ENCODE peak calls at places on chromosomes 2 and 18, in five cellular contexts. M is stomach, E is small intestine, H is A549, F is spleen. T is an unnamed sample. For H3K4me1, the result is how much of the 10 kb centered on the place peaks cover.

GRCh38 chr2:79622508-79622907 is 109.7 kb downstream of the CTNNA2 start:
- DNase-seq in M (no peak), E (no peak), H (peak), F (no peak), T (no peak)

GRCh38 chr2:109457811-109458210 is 156.0 kb downstream of the SEPTIN10 start:
- DNase-seq in M (no peak), E (no peak), H (no peak), F (peak), T (peak)

GRCh38 chr2:69962986-69963730 is 1.7 kb upstream of the ASPRV1 start:
- DNase-seq in M (no peak), E (no peak), H (no peak), F (no peak), T (no peak)

GRCh38 chr2:48343571-48344440 is 186.1 kb upstream of the STON1 start:
- DNase-seq in M (no peak), E (peak), H (peak), F (no peak), T (no peak)

GRCh38 chr2:42971947-42972736 is 179.8 kb upstream of the HAAO start:
- DNase-seq in M (no peak), E (no peak), H (no peak), F (peak), T (peak)

GRCh38 chr2:153474407-153474806 is 4.2 kb downstream of the RPRM start:
- DNase-seq in M (no peak), E (no peak), H (no peak), F (no peak), T (no peak)

GRCh38 chr2:235394278-235394828 is 99.5 kb upstream of the AGAP1 start:
- DNase-seq in M (no peak), E (no peak), H (peak), F (no peak), T (no peak)

GRCh38 chr2:15730545-15731212 is 139.0 kb downstream of the DDX1 start:
- DNase-seq in M (peak), E (peak), H (peak), F (peak), T (peak)

GRCh38 chr2:62340981-62341624 is 145.2 kb downstream of the B3GNT2 start:
- DNase-seq in M (peak), E (no peak), H (no peak), F (no peak), T (peak)

GRCh38 chr2:237567276-237568029 is 1.1 kb downstream of the PRLH start:
- DNase-seq in M (no peak), E (no peak), H (no peak), F (peak), T (no peak)

GRCh38 chr2:218802595-218802994 is 20.6 kb downstream of the CYP27A1 start:
- DNase-seq in M (no peak), E (no peak), H (no peak), F (no peak), T (no peak)

GRCh38 chr18:41875094-41875780 is 79.8 kb upstream of the PIK3C3 start:
- DNase-seq in M (no peak), E (no peak), H (no peak), F (no peak), T (no peak)

GRCh38 chr2:228082571-228082970 is 98.9 kb downstream of the SPHKAP start:
- DNase-seq in M (no peak), E (no peak), H (no peak), F (no peak), T (no peak)

GRCh38 chr2:123546348-123546747 is 478.7 kb upstream of the CNTNAP5 start:
- DNase-seq in M (no peak), E (no peak), H (no peak), F (no peak), T (no peak)

GRCh38 chr2:178282075-178282474 is 87.8 kb downstream of the OSBPL6 start:
- DNase-seq in M (no peak), E (peak), H (peak), F (no peak), T (no peak)

GRCh38 chr2:3430211-3430610 is 50.7 kb downstream of the TRAPPC12 start:
- DNase-seq in M (no peak), E (no peak), H (no peak), F (no peak), T (no peak)

GRCh38 chr2:181885096-181885495 is 6.4 kb upstream of the ITPRID2 start:
- DNase-seq in M (no peak), E (no peak), H (no peak), F (no peak), T (no peak)

GRCh38 chr2:78999410-78999809 is 26.1 kb upstream of the REG3G start:
- DNase-seq in M (no peak), E (peak), H (peak), F (no peak), T (no peak)

GRCh38 chr2:52074139-52074719 is 1042.3 kb upstream of the NRXN1 start:
- DNase-seq in M (no peak), E (no peak), H (no peak), F (peak), T (no peak)

GRCh38 chr2:182259629-182260150 is 167.1 kb downstream of the PDE1A start:
- DNase-seq in M (no peak), E (no peak), H (no peak), F (no peak), T (no peak)

GRCh38 chr2:234603619-234604018 is 106.7 kb upstream of the ARL4C start:
- DNase-seq in M (no peak), E (no peak), H (no peak), F (no peak), T (no peak)

GRCh38 chr2:228602277-228602676 is 420.8 kb upstream of the SPHKAP start:
- DNase-seq in M (no peak), E (peak), H (no peak), F (no peak), T (no peak)

GRCh38 chr2:16643099-16643498 is 22.5 kb downstream of the CYRIA start:
- DNase-seq in M (no peak), E (no peak), H (no peak), F (no peak), T (no peak)

GRCh38 chr18:31740180-31740579 is 20.5 kb downstream of the SLC25A52 start:
- DNase-seq in M (peak), E (peak), H (no peak), F (no peak), T (peak)

GRCh38 chr18:44411277-44411900 is 269.3 kb upstream of the SETBP1 start:
- DNase-seq in M (no peak), E (no peak), H (no peak), F (no peak), T (no peak)

GRCh38 chr2:240688563-240688919 is 3.1 kb upstream of the AQP12A start:
- DNase-seq in M (no peak), E (no peak), H (no peak), F (peak), T (no peak)

GRCh38 chr2:41498791-41499190 is 549.0 kb upstream of the PKDCC start:
- DNase-seq in M (no peak), E (no peak), H (no peak), F (no peak), T (no peak)

GRCh38 chr2:200382883-200383282 is 76.4 kb downstream of the SPATS2L start:
- DNase-seq in M (no peak), E (no peak), H (no peak), F (no peak), T (no peak)

GRCh38 chr2:65161551-65162100 is 31.7 kb upstream of the RAB1A start:
- DNase-seq in M (no peak), E (no peak), H (peak), F (no peak), T (no peak)

GRCh38 chr18:6411367-6411766 is 3.3 kb downstream of the L3MBTL4 start:
- DNase-seq in M (no peak), E (no peak), H (no peak), F (no peak), T (no peak)

GRCh38 chr2:241925821-241926441 is 56.4 kb downstream of the RTP5 start:
- DNase-seq in M (peak), E (no peak), H (no peak), F (peak), T (peak)

GRCh38 chr2:96679843-96680242 is 37.3 kb downstream of the FER1L5 start:
- DNase-seq in M (peak), E (no peak), H (no peak), F (peak), T (no peak)

GRCh38 chr2:64857581-64858471 is 131.4 kb upstream of the SLC1A4 start:
- DNase-seq in M (no peak), E (no peak), H (no peak), F (no peak), T (peak)

GRCh38 chr2:124575497-124575896 is 550.4 kb downstream of the CNTNAP5 start:
- DNase-seq in M (no peak), E (no peak), H (no peak), F (no peak), T (no peak)

GRCh38 chr2:171837736-171838135 is 56.3 kb downstream of the SLC25A12 start:
- DNase-seq in M (no peak), E (peak), H (no peak), F (no peak), T (no peak)

DNA sequence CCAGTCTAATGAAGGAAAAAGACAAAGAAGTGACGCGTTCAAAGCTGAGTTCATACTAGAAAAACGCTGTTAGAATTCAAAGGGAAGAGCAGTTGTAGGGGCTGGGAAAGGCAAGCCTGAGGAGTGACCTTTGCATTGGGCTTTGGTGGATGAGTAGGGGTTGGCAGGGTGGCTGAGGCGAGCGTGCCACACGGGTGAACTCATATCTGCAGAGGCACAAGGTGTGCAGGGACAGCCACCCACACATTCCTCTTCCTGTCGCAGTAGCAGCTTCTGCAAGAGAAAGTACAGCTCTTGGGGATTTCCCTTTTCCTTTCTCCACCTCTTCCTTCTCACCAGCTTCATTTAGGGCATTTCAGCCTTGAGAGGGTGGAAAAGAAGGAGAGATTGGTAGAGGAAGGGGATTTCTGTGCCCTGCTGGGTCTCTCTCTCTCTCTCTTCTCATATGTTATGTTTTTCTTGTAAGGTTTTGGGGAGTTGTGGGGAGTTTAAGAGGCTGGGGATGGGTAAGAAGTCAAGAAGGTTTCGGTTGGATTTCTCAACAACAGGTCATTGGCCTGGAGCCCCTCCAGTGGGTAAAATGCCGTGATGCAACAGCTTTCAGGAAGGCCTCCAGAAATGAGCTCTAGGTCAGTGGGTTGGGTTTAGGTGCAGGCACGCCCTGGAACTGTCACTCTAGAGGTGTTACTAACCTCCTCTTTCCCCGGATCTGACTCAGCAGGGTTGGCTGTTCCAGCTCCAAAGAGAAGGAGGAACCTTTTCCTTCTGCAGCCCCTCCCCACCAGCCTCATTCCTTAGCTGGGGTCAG is 40.1 kb downstream of the ODC1 start:
- DNase-seq in M (peak), E (peak), H (peak), F (peak), T (peak)
- H3K4me1 ChIP-seq in M (under half), E (under half), H (half or more), F (half or more), T (under half)

DNA sequence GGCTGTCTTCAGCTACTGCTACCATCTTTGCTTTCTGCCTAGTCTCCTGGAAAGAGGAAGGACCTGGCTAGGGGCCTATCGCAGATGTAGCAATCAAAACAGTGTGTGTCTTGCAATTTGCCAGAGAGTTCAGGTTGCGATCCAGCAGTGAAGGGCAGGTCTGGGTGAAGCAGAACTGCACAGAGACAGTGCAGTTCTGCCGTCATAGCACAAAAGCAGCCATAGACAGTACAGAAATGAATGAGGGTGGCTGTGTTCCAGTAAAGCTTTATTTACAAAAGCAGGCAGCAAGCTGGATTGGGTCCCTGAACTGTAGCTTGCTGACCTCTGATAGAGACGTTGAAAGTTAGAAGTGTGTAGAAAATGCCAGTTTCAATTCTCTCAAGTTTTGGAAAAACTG is 186.7 kb downstream of the LTBP1 start:
- DNase-seq in M (no peak), E (no peak), H (no peak), F (no peak), T (no peak)
- H3K4me3 ChIP-seq in M (no peak), E (no peak), H (no peak), F (no peak), T (no peak)

DNA sequence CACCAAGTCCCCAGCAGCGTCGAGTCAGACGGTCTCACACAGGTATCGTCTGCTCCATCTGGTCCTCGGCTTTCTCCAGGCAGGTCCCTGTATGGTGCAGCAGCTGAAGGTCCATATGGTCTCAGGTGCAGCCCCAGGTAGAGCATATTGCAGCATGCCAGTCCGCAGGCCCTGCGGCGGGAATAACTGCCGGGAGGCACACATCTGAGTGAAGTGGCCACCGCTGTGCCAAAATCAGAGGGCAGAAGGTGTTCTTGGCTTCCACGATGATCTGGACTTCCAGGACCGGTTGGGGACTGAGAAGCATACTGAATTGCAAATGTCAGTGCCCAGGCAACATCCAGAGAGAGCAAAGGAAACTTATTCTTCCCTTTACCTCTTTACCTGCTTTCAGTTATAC is 320.3 kb downstream of the RNF144A start:
- DNase-seq in M (no peak), E (no peak), H (no peak), F (no peak), T (no peak)
- H3K4me1 ChIP-seq in M (under half), E (under half), H (under half), F (under half), T (under half)

DNA sequence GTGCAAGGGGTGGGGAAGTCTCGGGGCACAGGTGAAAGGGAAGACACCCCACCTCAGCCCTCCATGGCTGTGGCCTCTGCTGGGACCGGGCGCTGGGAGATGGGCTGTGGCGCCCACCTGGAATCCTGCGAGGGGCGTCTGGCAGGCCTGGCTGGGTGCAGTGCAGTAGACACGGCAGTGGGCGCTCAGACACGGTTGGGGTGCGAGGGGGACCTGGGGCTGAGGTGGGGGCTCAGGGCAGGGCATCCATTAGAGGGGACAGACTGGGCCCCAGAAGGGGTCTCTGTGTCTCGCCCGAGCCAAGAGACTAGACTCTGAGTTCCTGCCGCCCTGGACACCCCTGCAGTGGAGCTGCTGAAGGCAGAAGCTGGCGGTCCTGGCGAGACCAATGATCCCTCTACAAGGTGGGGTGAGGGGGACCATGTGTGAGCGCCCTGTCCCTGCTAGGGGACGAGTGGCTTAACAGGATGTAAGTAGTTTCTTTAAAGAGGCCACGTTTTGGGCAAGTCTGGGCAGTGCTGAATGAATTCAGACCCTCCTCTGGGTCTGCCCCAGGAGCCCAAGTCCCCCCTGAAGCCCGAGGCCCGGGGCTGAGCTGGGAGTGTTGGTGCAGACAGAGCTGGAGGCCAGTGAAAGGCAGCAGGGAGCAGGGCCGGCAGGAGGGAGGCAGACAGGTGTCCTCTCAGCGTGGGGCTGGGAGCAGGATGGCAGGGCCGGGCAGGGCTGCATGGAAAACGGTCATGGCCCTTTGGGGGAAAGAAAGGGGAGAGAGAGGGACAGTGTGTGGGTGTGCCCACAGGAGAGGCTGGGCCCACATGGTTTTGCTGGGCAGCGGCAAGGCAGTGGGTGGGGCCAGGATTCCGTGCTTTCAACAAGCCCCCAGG is 57.2 kb downstream of the HS6ST1 start:
- DNase-seq in M (no peak), E (no peak), H (no peak), F (no peak), T (peak)
- H3K4me3 ChIP-seq in M (no peak), E (no peak), H (no peak), F (no peak), T (no peak)

DNA sequence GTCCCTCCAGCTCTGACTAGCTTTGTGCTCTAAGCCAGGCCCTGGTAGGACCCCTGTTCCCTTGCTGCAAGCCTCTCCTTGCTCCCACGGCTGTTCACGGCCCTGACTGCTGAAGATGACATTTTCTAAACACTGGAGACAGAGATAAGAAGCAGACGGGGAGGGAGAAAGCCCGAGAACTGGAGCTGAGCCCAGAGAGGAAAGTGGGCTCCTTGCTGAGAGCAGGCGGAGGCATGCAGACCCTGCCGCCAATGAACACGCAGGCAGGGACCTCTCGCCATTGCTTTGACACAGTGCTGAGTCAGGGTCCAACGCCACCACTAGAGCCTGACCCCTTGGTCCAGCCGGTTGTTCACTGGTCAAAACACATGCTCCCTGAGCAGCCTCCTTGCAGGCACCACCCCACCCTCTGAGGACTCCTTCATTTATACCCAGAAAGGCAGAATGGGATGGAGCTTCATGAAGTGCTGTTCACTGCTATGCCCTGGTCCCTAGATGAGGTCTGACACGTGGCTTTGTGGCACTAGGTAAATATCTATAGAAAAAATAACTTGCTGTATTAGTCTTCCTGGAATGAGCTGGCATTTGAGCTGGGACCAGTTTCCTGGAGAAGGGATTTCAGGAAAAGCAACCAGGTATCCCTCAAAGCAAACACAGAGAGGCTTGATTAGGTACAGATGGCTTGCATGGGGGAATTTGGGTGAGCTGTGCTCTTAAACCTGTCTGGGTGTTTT is 65.7 kb downstream of the MCFD2 start:
- DNase-seq in M (peak), E (peak), H (peak), F (no peak), T (no peak)
- H3K4me1 ChIP-seq in M (half or more), E (under half), H (half or more), F (under half), T (under half)

T was measured in endodermal cell.